ENCODE peak calls at places on chromosome X, in six cellular contexts. I is ACHN, G is stromal cell of bone marrow, Z is testis, D is iPS DF 6.9, S is brain pericyte. A is an unnamed sample.

GRCh38 chrX:44088755-44089154 is 115.6 kb upstream of the NDP start:
- DNase-seq in S (no peak), D (no peak), Z (no peak), G (no peak), I (no peak), A (no peak)

GRCh38 chrX:48028091-48028490 is 21.3 kb downstream of the SPACA5 start:
- DNase-seq in I (no peak), D (no peak), S (no peak), Z (no peak), G (no peak), A (no peak)

GRCh38 chrX:34656842-34657780 is at the start of gene TMEM47:
- DNase-seq in D (peak), I (peak), Z (peak), S (no peak), G (peak), A (peak)

GRCh38 chrX:116961872-116962582 is 499.3 kb upstream of the CT83 start:
- DNase-seq in D (no peak), I (no peak), Z (no peak), S (no peak), G (peak), A (peak)

GRCh38 chrX:31715675-31716074 is 643.8 kb upstream of the FTHL17 start:
- DNase-seq in Z (no peak), S (no peak), G (no peak), I (no peak), D (no peak), A (no peak)

GRCh38 chrX:154775611-154776349 is 13.1 kb downstream of the DKC1 start:
- DNase-seq in D (no peak), G (no peak), I (peak), Z (peak), S (no peak), A (no peak)

GRCh38 chrX:18422325-18422724 is 3.1 kb upstream of the CDKL5 start:
- DNase-seq in I (peak), S (peak), G (peak), Z (no peak), D (no peak), A (no peak)

GRCh38 chrX:119292445-119292844 is 56.4 kb downstream of the PGRMC1 start:
- DNase-seq in I (peak), D (no peak), Z (no peak), S (no peak), G (no peak), A (no peak)

GRCh38 chrX:77936299-77936698 is 25.8 kb downstream of the ATP7A start:
- DNase-seq in G (no peak), S (no peak), Z (no peak), D (no peak), I (no peak), A (no peak)

GRCh38 chrX:69189972-69190371 is 24.7 kb upstream of the PJA1 start:
- DNase-seq in Z (peak), S (no peak), G (no peak), D (no peak), I (no peak), A (no peak)

GRCh38 chrX:27276751-27277150 is 186.4 kb downstream of the PPP4R3C start:
- DNase-seq in I (no peak), D (no peak), Z (no peak), S (no peak), G (no peak), A (no peak)

GRCh38 chrX:77953708-77954107 is 15.7 kb downstream of the PGAM4 start:
- DNase-seq in S (no peak), G (no peak), I (no peak), D (no peak), Z (no peak), A (no peak)

GRCh38 chrX:120358687-120359086 is 3.2 kb upstream of the ATP1B4 start:
- DNase-seq in Z (no peak), S (no peak), D (no peak), G (peak), I (peak), A (no peak)

GRCh38 chrX:80812176-80812575 is 2.5 kb upstream of the BRWD3 start:
- DNase-seq in S (no peak), I (peak), G (no peak), Z (peak), D (no peak), A (no peak)

GRCh38 chrX:56313308-56313707 is 81.2 kb downstream of the KLF8 start:
- DNase-seq in I (no peak), D (no peak), G (no peak), Z (no peak), S (no peak), A (no peak)

GRCh38 chrX:18668468-18668867 is 3.4 kb downstream of the RS1 start:
- DNase-seq in S (no peak), G (no peak), Z (no peak), I (no peak), D (no peak), A (no peak)

GRCh38 chrX:68686684-68687045 is 39.2 kb downstream of the STARD8 start:
- DNase-seq in D (no peak), I (no peak), S (no peak), Z (peak), G (no peak), A (no peak)

GRCh38 chrX:37603938-37604409 is 32.5 kb downstream of the LANCL3 start:
- DNase-seq in D (no peak), G (no peak), S (no peak), Z (no peak), I (no peak), A (no peak)

GRCh38 chrX:132388371-132388770 is 100.5 kb downstream of the MBNL3 start:
- DNase-seq in D (no peak), G (no peak), I (no peak), Z (no peak), S (no peak), A (no peak)

GRCh38 chrX:28099166-28099565 is 117.9 kb upstream of the DCAF8L1 start:
- DNase-seq in I (no peak), D (no peak), G (no peak), S (no peak), Z (no peak), A (no peak)